ENCODE peak calls at places on chromosomes 2 and 18, in seven cellular contexts. O, K, R, N, B, W and U are unnamed samples.

GRCh38 chr18:28514699-28515098 is 337.8 kb upstream of the CDH2 start:
- DNase-seq in W (no peak), O (no peak), R (no peak), N (peak; percentile 7), B (no peak), K (no peak), U (no peak)

GRCh38 chr18:8121942-8122480 is 487.2 kb upstream of the RAB12 start:
- DNase-seq in W (no peak), R (no peak), K (peak; percentile 35), O (no peak), N (peak; percentile 62), B (no peak), U (no peak)

GRCh38 chr18:64840911-64841701 is 692.2 kb upstream of the LINC00305 start:
- DNase-seq in K (no peak), W (peak; percentile 5), B (no peak), R (no peak), N (no peak), O (no peak), U (no peak)

GRCh38 chr2:219123356-219124143 is 37.1 kb downstream of the NHEJ1 start:
- DNase-seq in N (no peak), R (no peak), W (no peak), O (no peak), B (no peak), K (no peak), U (no peak)

GRCh38 chr18:32460046-32460785 is 10.5 kb downstream of the GAREM1 start:
- DNase-seq in W (no peak), K (no peak), R (no peak), B (no peak), O (no peak), N (no peak), U (no peak)

GRCh38 chr18:11759456-11759855 is 70.4 kb downstream of the GNAL start:
- DNase-seq in B (no peak), N (no peak), W (no peak), K (no peak), R (no peak), O (no peak), U (no peak)

GRCh38 chr2:29397743-29398142 is 282.5 kb downstream of the CLIP4 start:
- DNase-seq in W (no peak), O (no peak), R (no peak), K (no peak), B (no peak), N (no peak), U (no peak)

GRCh38 chr2:164974221-164974620 is 18.9 kb upstream of the SLC38A11 start:
- DNase-seq in B (no peak), K (no peak), N (peak; percentile 30), R (no peak), W (no peak), O (no peak), U (no peak)

GRCh38 chr2:6011871-6012380 is 319.7 kb downstream of the SOX11 start:
- DNase-seq in N (no peak), K (no peak), O (no peak), B (no peak), W (no peak), R (no peak), U (no peak)

GRCh38 chr2:150976604-150977003 is 285.1 kb downstream of the RBM43 start:
- DNase-seq in K (no peak), N (no peak), R (no peak), B (no peak), W (no peak), O (no peak), U (no peak)

GRCh38 chr2:29000481-29000880 is 19.4 kb downstream of the TOGARAM2 start:
- DNase-seq in O (no peak), W (no peak), R (no peak), K (no peak), N (no peak), B (no peak), U (peak; percentile 55)

GRCh38 chr2:69720404-69720803 is 21.5 kb upstream of the ANXA4 start:
- DNase-seq in N (no peak), K (no peak), B (peak; percentile 26), W (no peak), R (no peak), O (no peak), U (no peak)

GRCh38 chr2:74892609-74893008 is 58.7 kb downstream of the HK2 start:
- DNase-seq in K (no peak), R (no peak), B (no peak), W (no peak), N (no peak), O (no peak), U (no peak)

GRCh38 chr2:240463274-240463865 is 27.9 kb downstream of the GPC1 start:
- DNase-seq in B (no peak), N (no peak), O (peak; percentile 12), W (no peak), K (no peak), R (peak; percentile 12), U (peak; percentile 10)

GRCh38 chr2:46700435-46700834 is 215.2 kb downstream of the MCFD2 start:
- DNase-seq in W (no peak), N (no peak), O (no peak), B (no peak), R (no peak), K (no peak), U (no peak)

GRCh38 chr2:234579231-234579962 is 82.5 kb upstream of the ARL4C start:
- DNase-seq in N (peak; percentile 58), R (no peak), K (no peak), W (no peak), B (no peak), O (no peak), U (no peak)
- TF ChIP-seq CTCF in N (peak; percentile 15), R (no peak), K (no peak), W (no peak), B (no peak), O (no peak), U (no peak)

GRCh38 chr18:42365550-42365949 is 410.5 kb downstream of the PIK3C3 start:
- DNase-seq in B (no peak), O (no peak), K (no peak), W (no peak), N (no peak), R (no peak), U (no peak)

GRCh38 chr18:42360716-42361115 is 405.7 kb downstream of the PIK3C3 start:
- DNase-seq in N (no peak), W (no peak), R (no peak), O (no peak), B (no peak), K (no peak), U (no peak)

GRCh38 chr18:42364042-42364441 is 409.0 kb downstream of the PIK3C3 start:
- DNase-seq in R (no peak), K (no peak), B (no peak), N (no peak), O (no peak), W (no peak), U (no peak)

DNA sequence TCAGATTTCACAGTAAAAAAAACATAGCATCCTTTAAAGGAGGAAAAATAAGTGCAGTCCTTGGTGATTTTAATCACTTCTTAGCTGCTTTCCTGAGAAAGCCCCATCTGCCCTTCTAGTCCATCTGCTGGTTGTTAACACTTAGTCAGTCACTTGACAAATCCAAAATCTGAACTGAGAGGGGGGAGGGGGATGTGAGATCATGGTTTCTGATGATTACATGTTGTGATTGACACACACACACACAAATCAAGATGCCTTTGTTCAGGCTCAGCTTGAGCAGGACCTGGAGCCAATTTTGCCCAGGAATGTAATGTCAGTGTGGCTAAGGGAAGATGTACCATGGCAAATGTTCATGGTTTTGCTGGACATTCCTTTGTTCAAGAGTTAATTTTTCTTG is 408.4 kb downstream of the PIK3C3 start:
- DNase-seq in W (no peak), O (no peak), R (no peak), B (no peak), N (no peak), K (no peak), U (no peak)
- TF ChIP-seq CTCF in W (no peak), O (no peak), R (no peak), B (no peak), N (no peak), K (no peak), U (no peak)

GRCh38 chr18:74596959-74597661 is 560 bp upstream of the ZNF407 start:
- DNase-seq in K (no peak), O (peak; percentile 46), W (peak; percentile 77), B (peak; percentile 77), N (no peak), R (peak; percentile 59), U (peak; percentile 66)

GRCh38 chr18:74595425-74595824 is 2.2 kb upstream of the ZNF407 start:
- DNase-seq in R (no peak), B (no peak), O (no peak), K (no peak), W (no peak), N (no peak), U (no peak)

GRCh38 chr18:74604366-74604765 is 6.7 kb downstream of the ZNF407 start:
- DNase-seq in N (no peak), B (no peak), K (no peak), O (no peak), W (no peak), R (no peak), U (no peak)

GRCh38 chr18:74597662-74598349 is at the start of gene ZNF407:
- DNase-seq in R (peak; percentile 86), K (peak; percentile 41), N (peak; percentile 87), B (peak; percentile 84), O (peak; percentile 73), W (peak; percentile 95), U (peak; percentile 85)

DNA sequence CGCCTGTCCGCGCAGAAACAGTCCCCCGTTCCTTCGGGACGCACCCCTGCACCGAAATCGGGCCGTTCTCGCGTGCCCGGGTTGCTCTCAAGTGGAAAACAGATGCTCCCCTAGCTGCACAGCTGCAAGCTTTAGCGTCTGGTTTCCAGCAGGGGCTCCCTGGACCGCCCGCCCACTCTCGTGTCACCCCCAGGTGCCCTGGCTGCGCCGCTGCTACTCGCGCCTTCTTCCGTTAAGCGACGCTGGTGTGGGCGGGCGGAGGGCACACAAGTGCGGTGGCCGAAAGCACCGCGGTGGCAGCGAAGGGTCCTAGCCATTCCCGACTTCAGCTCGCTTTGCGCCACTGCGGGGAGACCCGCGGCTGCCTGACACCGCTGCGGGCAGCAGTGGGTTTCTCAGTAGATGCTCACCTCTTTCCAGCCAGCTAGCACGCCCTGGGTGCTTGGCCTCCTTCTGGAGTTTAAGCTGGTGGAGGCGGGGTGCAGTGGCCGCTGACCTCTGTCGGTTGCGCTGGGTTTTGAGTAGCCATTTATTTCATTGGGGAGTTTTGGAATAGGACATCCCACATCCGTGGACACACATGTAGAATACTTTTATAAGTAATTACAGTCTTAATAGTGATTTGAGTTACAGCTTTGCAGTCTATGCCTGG is 806 bp downstream of the ZNF407 start:
- DNase-seq in B (no peak), O (no peak), K (no peak), N (peak; percentile 37), W (peak; percentile 84), R (no peak), U (peak; percentile 62)
- TF ChIP-seq CTCF in B (no peak), O (no peak), K (peak; percentile 37), N (peak; percentile 44), W (peak; percentile 6), R (no peak), U (peak; percentile 38)

GRCh38 chr2:101815739-101816391 is 118.4 kb downstream of the MAP4K4 start:
- DNase-seq in B (no peak), R (peak; percentile 35), N (no peak), K (no peak), W (no peak), O (no peak), U (no peak)
- TF ChIP-seq CTCF in B (no peak), R (no peak), N (no peak), K (no peak), W (peak; percentile 3), O (no peak), U (no peak)